ENCODE peak calls at places on chromosomes 12 and 14, in six cellular contexts. I, A, R, W, P and L are unnamed samples.

GRCh38 chr12:12696562-12697383 is 790 bp upstream of the GPR19 start:
- DNase-seq in I (peak), A (peak), R (peak), W (peak), P (peak), L (no peak)

GRCh38 chr12:51082561-51083139 is 746 bp downstream of the CSRNP2 start:
- DNase-seq in I (no peak), A (no peak), R (no peak), W (no peak), P (no peak), L (no peak)

GRCh38 chr14:34682787-34683321 is 31.5 kb downstream of the CFL2 start:
- DNase-seq in I (no peak), A (no peak), R (no peak), W (no peak), P (no peak), L (no peak)

GRCh38 chr14:52052289-52052943 is 16.4 kb downstream of the NID2 start:
- DNase-seq in I (no peak), A (peak), R (no peak), W (no peak), P (no peak), L (no peak)

GRCh38 chr12:54984602-54985376 is at the start of gene TESPA1:
- DNase-seq in I (peak), A (no peak), R (peak), W (no peak), P (no peak), L (no peak)

GRCh38 chr14:95497561-95498011 is 18.9 kb downstream of the SYNE3 start:
- DNase-seq in I (peak), A (no peak), R (no peak), W (no peak), P (no peak), L (no peak)

GRCh38 chr12:9810721-9811120 is 16.6 kb upstream of the KLRF1 start:
- DNase-seq in I (no peak), A (no peak), R (no peak), W (no peak), P (no peak), L (peak)

GRCh38 chr12:19873146-19873545 is 433.9 kb downstream of the AEBP2 start:
- DNase-seq in I (no peak), A (no peak), R (no peak), W (no peak), P (no peak), L (no peak)

GRCh38 chr12:2387051-2387834 is 334.5 kb downstream of the CACNA1C start:
- DNase-seq in I (no peak), A (no peak), R (no peak), W (no peak), P (no peak), L (no peak)

GRCh38 chr12:263574-263973 is 938 bp upstream of the SLC6A13 start:
- DNase-seq in I (no peak), A (no peak), R (no peak), W (no peak), P (no peak), L (no peak)

GRCh38 chr12:10097521-10097920 is 1.3 kb downstream of the CLEC1A start:
- DNase-seq in I (no peak), A (peak), R (no peak), W (no peak), P (no peak), L (no peak)

GRCh38 chr12:7188557-7189397 is 709 bp upstream of the PEX5 start:
- DNase-seq in I (peak), A (no peak), R (peak), W (peak), P (peak), L (no peak)

GRCh38 chr14:22124071-22124613 is 450.5 kb upstream of the OR4E1 start:
- DNase-seq in I (no peak), A (no peak), R (no peak), W (no peak), P (no peak), L (no peak)

GRCh38 chr12:28023156-28023887 is 50.8 kb upstream of the PTHLH start:
- DNase-seq in I (no peak), A (peak), R (no peak), W (peak), P (no peak), L (no peak)

GRCh38 chr12:65308601-65309071 is 30.2 kb downstream of the MSRB3 start:
- DNase-seq in I (no peak), A (peak), R (no peak), W (no peak), P (no peak), L (no peak)

GRCh38 chr12:65308001-65308400 is 29.5 kb downstream of the MSRB3 start:
- DNase-seq in I (no peak), A (no peak), R (no peak), W (no peak), P (no peak), L (no peak)

GRCh38 chr12:65311260-65311659 is 32.8 kb downstream of the MSRB3 start:
- DNase-seq in I (no peak), A (no peak), R (no peak), W (no peak), P (no peak), L (no peak)

GRCh38 chr12:65318186-65318685 is 39.8 kb downstream of the MSRB3 start:
- DNase-seq in I (no peak), A (no peak), R (no peak), W (no peak), P (no peak), L (no peak)

DNA sequence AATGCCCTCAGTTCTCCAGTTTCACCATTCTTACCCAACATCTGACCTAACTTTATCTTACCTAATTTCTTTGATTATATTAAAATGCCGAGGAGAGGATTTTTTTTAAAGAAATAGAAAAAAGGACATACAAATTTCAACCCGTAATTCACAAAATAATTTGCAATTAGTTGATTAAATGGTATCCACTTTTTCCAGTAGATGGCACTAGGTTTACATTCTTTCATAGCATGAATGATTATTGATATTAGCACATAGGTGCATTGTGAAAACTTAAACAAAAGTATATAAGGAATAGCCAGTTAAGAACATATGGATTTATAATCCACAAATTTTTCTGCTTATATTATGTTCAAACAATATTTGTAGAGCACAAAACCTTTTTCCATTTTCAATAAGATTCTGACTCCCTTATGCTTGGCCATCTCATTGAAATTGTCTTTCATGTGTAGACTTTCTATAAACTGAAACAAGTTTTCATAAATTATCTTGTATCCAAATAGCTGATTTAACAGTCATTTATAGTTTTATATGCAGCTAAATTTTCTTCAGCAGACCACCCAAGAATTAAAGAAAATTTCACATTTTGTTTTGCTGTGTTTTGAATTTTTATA is 35.3 kb downstream of the MSRB3 start:
- DNase-seq in I (no peak), A (no peak), R (no peak), W (peak), P (no peak), L (no peak)
- TF ChIP-seq CTCF in I (no peak), A (peak), R (peak), W (peak), P (no peak), L (peak)

GRCh38 chr12:93438266-93439050 is 3.3 kb downstream of the UBE2N start:
- DNase-seq in I (no peak), A (no peak), R (no peak), W (no peak), P (no peak), L (no peak)
- H3K4me3 ChIP-seq in I (no peak), A (no peak), R (no peak), W (no peak), P (no peak), L (no peak)

DNA sequence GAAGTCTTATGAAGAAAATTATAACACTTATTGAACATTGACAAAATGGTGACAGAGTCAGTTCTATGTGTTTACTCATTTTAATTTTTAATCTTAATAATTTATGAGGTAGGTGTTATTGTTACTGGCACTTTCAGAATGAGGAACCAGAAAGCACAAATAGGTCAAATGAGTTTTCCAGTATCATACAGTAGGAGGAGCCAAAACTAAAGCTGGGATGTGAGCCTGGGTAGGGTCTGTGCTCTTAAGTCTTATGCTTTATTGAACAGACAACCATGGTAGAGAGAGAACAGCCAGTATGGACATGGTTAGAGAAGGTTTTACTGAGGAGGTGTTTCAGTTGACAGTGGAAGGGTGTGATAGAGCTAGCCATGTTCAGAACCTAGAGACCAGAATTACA is 775.7 kb downstream of the TMTC2 start:
- DNase-seq in I (no peak), A (no peak), R (no peak), W (peak), P (no peak), L (no peak)
- TF ChIP-seq CTCF in I (no peak), A (no peak), R (no peak), W (peak), P (no peak), L (peak)

DNA sequence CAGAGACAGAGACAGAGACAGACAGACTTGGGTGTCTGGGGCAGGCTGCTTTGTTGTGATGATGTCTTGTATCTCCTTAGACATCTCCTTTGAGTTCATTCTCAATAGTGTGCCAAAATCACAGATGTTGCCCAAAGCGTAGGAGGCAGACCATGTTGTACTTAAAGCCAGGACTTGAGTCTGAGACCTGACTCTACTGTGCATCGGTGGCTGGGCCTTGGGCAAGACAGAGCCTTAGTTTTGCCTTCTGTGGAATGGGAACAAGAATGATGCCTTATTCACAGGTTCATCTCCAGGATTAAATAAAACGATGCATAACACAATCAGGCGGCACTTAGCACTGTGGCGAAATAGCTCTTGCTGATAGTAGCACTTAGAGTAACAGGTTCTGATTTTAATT is 230.3 kb downstream of the AACS start:
- DNase-seq in I (no peak), A (no peak), R (no peak), W (no peak), P (no peak), L (no peak)
- H3K4me3 ChIP-seq in I (no peak), A (no peak), R (no peak), W (no peak), P (no peak), L (no peak)

DNA sequence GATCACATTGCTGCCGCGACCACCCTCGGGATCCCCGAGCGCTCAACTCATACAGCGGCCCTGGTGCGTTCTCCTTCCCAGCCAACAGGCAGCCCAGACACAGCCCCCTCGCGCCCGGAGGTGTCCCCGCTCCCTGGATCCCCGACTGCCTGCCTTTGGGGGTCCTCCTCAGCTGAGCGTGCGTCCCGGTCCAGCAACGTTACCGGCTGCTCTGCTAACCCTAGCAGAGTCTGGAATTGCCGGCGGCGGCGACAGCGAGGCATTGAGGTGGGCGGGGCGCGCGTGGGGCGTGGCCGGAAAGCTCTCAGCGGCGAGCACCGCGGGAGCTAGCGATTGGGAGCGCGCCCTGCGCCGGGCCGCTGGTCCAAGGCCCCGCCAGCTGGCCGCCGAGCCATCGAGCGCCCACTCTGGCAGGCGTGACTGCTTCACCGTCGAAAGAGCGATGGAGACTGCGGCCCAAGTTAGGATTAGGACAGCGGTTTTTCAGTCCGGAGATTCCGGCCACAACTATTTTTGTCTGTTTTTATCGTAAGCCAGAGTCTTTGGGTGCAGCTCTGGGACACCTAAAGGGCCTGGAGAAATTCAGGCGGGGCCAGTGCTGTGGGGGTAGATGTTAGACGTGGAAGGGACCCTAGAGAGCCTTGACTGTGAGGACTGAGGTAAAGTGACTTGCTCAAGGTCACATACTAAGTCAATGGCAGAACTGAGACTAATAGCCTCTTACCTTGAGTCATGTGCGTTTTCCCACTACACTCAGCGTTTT is at the start of gene HEATR5A:
- DNase-seq in I (peak), A (peak), R (peak), W (peak), P (peak), L (peak)
- TF ChIP-seq CTCF in I (peak), A (peak), R (no peak), W (no peak), P (no peak), L (peak)

DNA sequence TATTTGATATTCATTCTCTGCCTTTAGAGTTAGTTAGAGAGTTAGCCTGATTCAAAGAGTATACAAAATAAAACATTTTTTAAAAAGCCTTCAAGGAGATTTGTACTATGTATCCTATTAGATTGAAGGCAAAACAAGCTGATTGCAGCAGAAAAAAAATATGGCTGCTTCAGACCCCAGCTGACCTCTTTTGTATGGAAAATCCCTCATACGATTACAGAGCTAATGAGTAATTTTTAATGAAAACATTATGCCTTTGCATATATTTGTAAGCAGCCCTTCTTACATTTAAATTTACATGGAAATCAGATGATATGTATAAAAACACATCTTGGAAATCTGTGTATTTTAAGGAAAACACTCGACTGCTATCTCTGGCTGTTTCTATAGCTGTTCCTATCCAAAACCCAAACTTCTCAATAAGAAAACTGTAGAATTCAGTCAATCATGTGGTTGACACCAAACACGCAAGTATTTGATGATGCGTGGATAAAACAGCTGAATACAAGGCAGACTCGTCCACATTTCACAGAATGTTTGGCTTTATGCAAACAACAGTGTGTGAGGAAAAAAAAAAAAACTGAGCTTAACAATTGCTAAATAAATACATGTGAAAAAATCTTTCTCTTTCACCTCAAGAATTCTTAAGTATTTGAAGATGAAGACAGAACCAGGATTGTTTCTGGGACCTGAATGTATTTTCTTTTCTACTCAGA is 275.3 kb downstream of the EGLN3 start:
- DNase-seq in I (no peak), A (no peak), R (no peak), W (no peak), P (no peak), L (no peak)
- H3K4me3 ChIP-seq in I (no peak), A (no peak), R (no peak), W (no peak), P (no peak), L (no peak)

GRCh38 chr14:31297112-31297511 is 89.5 kb upstream of the HECTD1 start:
- DNase-seq in I (no peak), A (no peak), R (no peak), W (no peak), P (no peak), L (no peak)

GRCh38 chr14:31300883-31301282 is 93.3 kb upstream of the HECTD1 start:
- DNase-seq in I (no peak), A (no peak), R (no peak), W (no peak), P (no peak), L (no peak)

GRCh38 chr14:31297701-31298344 is 90.2 kb upstream of the HECTD1 start:
- DNase-seq in I (no peak), A (no peak), R (no peak), W (no peak), P (no peak), L (no peak)

GRCh38 chr14:31303654-31304053 is 96.1 kb upstream of the HECTD1 start:
- DNase-seq in I (no peak), A (no peak), R (no peak), W (no peak), P (no peak), L (no peak)

GRCh38 chr14:31300296-31300695 is 92.7 kb upstream of the HECTD1 start:
- DNase-seq in I (no peak), A (no peak), R (no peak), W (no peak), P (no peak), L (no peak)
- TF ChIP-seq CTCF in I (no peak), A (peak), R (no peak), W (no peak), P (no peak), L (no peak)